ENCODE peak calls at places on chromosomes 2 and 18, in nine cellular contexts. One of them, this sample, is unnamed.

GRCh38 chr18:49869354-49869753 is 56.0 kb upstream of the ACAA2 start:
- DNase-seq in neural crest cell: no peak
- DNase-seq in stimulated activated naive CD8-positive, alpha-beta T cell treated with anti-CD3 and anti-CD28 coated beads, Interleukin-15, Interleukin-2, amounts not matched to agents 100 U/mL and 50 U/mL, for 24 hours: no peak
- DNase-seq in activated CD4-positive, CD25-positive, alpha-beta regulatory T cell treated with anti-CD3 and anti-CD28 coated beads, Interleukin-2, amount 50 U/mL, for 72 hours: no peak
- DNase-seq in T-helper 1 cell: no peak
- DNase-seq in Peyer's patch: no peak
- DNase-seq in IMR-90: no peak
- DNase-seq in SJSA1: no peak
- DNase-seq in NCI-H1436: no peak
- DNase-seq in this sample: no peak

GRCh38 chr2:49241506-49241905 is 87.2 kb upstream of the FSHR start:
- DNase-seq in T-helper 1 cell: no peak
- DNase-seq in NCI-H1436: no peak
- DNase-seq in activated CD4-positive, CD25-positive, alpha-beta regulatory T cell treated with anti-CD3 and anti-CD28 coated beads, Interleukin-2, amount 50 U/mL, for 72 hours: no peak
- DNase-seq in Peyer's patch: no peak
- DNase-seq in IMR-90: peak; percentile 32
- DNase-seq in stimulated activated naive CD8-positive, alpha-beta T cell treated with anti-CD3 and anti-CD28 coated beads, Interleukin-15, Interleukin-2, amounts not matched to agents 100 U/mL and 50 U/mL, for 24 hours: no peak
- DNase-seq in neural crest cell: no peak
- DNase-seq in SJSA1: no peak
- DNase-seq in this sample: no peak

GRCh38 chr18:57077786-57078552 is 68.9 kb upstream of the BOD1L2 start:
- DNase-seq in IMR-90: no peak
- DNase-seq in stimulated activated naive CD8-positive, alpha-beta T cell treated with anti-CD3 and anti-CD28 coated beads, Interleukin-15, Interleukin-2, amounts not matched to agents 100 U/mL and 50 U/mL, for 24 hours: peak; percentile 65
- DNase-seq in SJSA1: no peak
- DNase-seq in Peyer's patch: peak; percentile 54
- DNase-seq in NCI-H1436: peak; percentile 46
- DNase-seq in T-helper 1 cell: no peak
- DNase-seq in neural crest cell: no peak
- DNase-seq in activated CD4-positive, CD25-positive, alpha-beta regulatory T cell treated with anti-CD3 and anti-CD28 coated beads, Interleukin-2, amount 50 U/mL, for 72 hours: peak; percentile 41
- DNase-seq in this sample: no peak

GRCh38 chr2:149586063-149586462 is 1.5 kb downstream of the MMADHC start:
- DNase-seq in neural crest cell: no peak
- DNase-seq in activated CD4-positive, CD25-positive, alpha-beta regulatory T cell treated with anti-CD3 and anti-CD28 coated beads, Interleukin-2, amount 50 U/mL, for 72 hours: no peak
- DNase-seq in SJSA1: no peak
- DNase-seq in stimulated activated naive CD8-positive, alpha-beta T cell treated with anti-CD3 and anti-CD28 coated beads, Interleukin-15, Interleukin-2, amounts not matched to agents 100 U/mL and 50 U/mL, for 24 hours: no peak
- DNase-seq in Peyer's patch: no peak
- DNase-seq in IMR-90: no peak
- DNase-seq in T-helper 1 cell: no peak
- DNase-seq in NCI-H1436: no peak
- DNase-seq in this sample: no peak

GRCh38 chr2:47488870-47489584 is 86.1 kb downstream of the MSH2 start:
- DNase-seq in Peyer's patch: no peak
- DNase-seq in activated CD4-positive, CD25-positive, alpha-beta regulatory T cell treated with anti-CD3 and anti-CD28 coated beads, Interleukin-2, amount 50 U/mL, for 72 hours: no peak
- DNase-seq in SJSA1: peak; percentile 69
- DNase-seq in T-helper 1 cell: no peak
- DNase-seq in stimulated activated naive CD8-positive, alpha-beta T cell treated with anti-CD3 and anti-CD28 coated beads, Interleukin-15, Interleukin-2, amounts not matched to agents 100 U/mL and 50 U/mL, for 24 hours: no peak
- DNase-seq in neural crest cell: no peak
- DNase-seq in NCI-H1436: no peak
- DNase-seq in IMR-90: peak; percentile 92
- DNase-seq in this sample: peak; percentile 66

GRCh38 chr2:166900700-166901099 is 12.4 kb downstream of the XIRP2 start:
- DNase-seq in stimulated activated naive CD8-positive, alpha-beta T cell treated with anti-CD3 and anti-CD28 coated beads, Interleukin-15, Interleukin-2, amounts not matched to agents 100 U/mL and 50 U/mL, for 24 hours: no peak
- DNase-seq in neural crest cell: no peak
- DNase-seq in IMR-90: peak; percentile 29
- DNase-seq in T-helper 1 cell: no peak
- DNase-seq in SJSA1: no peak
- DNase-seq in activated CD4-positive, CD25-positive, alpha-beta regulatory T cell treated with anti-CD3 and anti-CD28 coated beads, Interleukin-2, amount 50 U/mL, for 72 hours: no peak
- DNase-seq in NCI-H1436: no peak
- DNase-seq in Peyer's patch: no peak
- DNase-seq in this sample: no peak

GRCh38 chr2:58047969-58048368 is 1.4 kb downstream of the VRK2 start:
- DNase-seq in IMR-90: no peak
- DNase-seq in NCI-H1436: no peak
- DNase-seq in activated CD4-positive, CD25-positive, alpha-beta regulatory T cell treated with anti-CD3 and anti-CD28 coated beads, Interleukin-2, amount 50 U/mL, for 72 hours: no peak
- DNase-seq in Peyer's patch: no peak
- DNase-seq in SJSA1: no peak
- DNase-seq in stimulated activated naive CD8-positive, alpha-beta T cell treated with anti-CD3 and anti-CD28 coated beads, Interleukin-15, Interleukin-2, amounts not matched to agents 100 U/mL and 50 U/mL, for 24 hours: no peak
- DNase-seq in neural crest cell: no peak
- DNase-seq in T-helper 1 cell: no peak
- DNase-seq in this sample: no peak

GRCh38 chr2:27152102-27152795 is 3.4 kb downstream of the TCF23 start:
- DNase-seq in activated CD4-positive, CD25-positive, alpha-beta regulatory T cell treated with anti-CD3 and anti-CD28 coated beads, Interleukin-2, amount 50 U/mL, for 72 hours: no peak
- DNase-seq in T-helper 1 cell: no peak
- DNase-seq in neural crest cell: no peak
- DNase-seq in Peyer's patch: no peak
- DNase-seq in IMR-90: no peak
- DNase-seq in NCI-H1436: no peak
- DNase-seq in stimulated activated naive CD8-positive, alpha-beta T cell treated with anti-CD3 and anti-CD28 coated beads, Interleukin-15, Interleukin-2, amounts not matched to agents 100 U/mL and 50 U/mL, for 24 hours: no peak
- DNase-seq in SJSA1: no peak
- DNase-seq in this sample: no peak

GRCh38 chr2:68653538-68653982 is 10.2 kb downstream of the PROKR1 start:
- DNase-seq in T-helper 1 cell: no peak
- DNase-seq in IMR-90: peak; percentile 85
- DNase-seq in NCI-H1436: no peak
- DNase-seq in stimulated activated naive CD8-positive, alpha-beta T cell treated with anti-CD3 and anti-CD28 coated beads, Interleukin-15, Interleukin-2, amounts not matched to agents 100 U/mL and 50 U/mL, for 24 hours: peak; percentile 64
- DNase-seq in Peyer's patch: peak; percentile 50
- DNase-seq in SJSA1: peak; percentile 56
- DNase-seq in activated CD4-positive, CD25-positive, alpha-beta regulatory T cell treated with anti-CD3 and anti-CD28 coated beads, Interleukin-2, amount 50 U/mL, for 72 hours: no peak
- DNase-seq in neural crest cell: no peak
- DNase-seq in this sample: peak; percentile 15

GRCh38 chr2:212609499-212609898 is 70.9 kb upstream of the ERBB4 start:
- DNase-seq in T-helper 1 cell: no peak
- DNase-seq in neural crest cell: no peak
- DNase-seq in stimulated activated naive CD8-positive, alpha-beta T cell treated with anti-CD3 and anti-CD28 coated beads, Interleukin-15, Interleukin-2, amounts not matched to agents 100 U/mL and 50 U/mL, for 24 hours: no peak
- DNase-seq in Peyer's patch: no peak
- DNase-seq in NCI-H1436: no peak
- DNase-seq in IMR-90: no peak
- DNase-seq in SJSA1: no peak
- DNase-seq in activated CD4-positive, CD25-positive, alpha-beta regulatory T cell treated with anti-CD3 and anti-CD28 coated beads, Interleukin-2, amount 50 U/mL, for 72 hours: no peak
- DNase-seq in this sample: no peak

GRCh38 chr2:45470531-45470930 is 140.5 kb downstream of the SRBD1 start:
- DNase-seq in SJSA1: no peak
- DNase-seq in neural crest cell: no peak
- DNase-seq in activated CD4-positive, CD25-positive, alpha-beta regulatory T cell treated with anti-CD3 and anti-CD28 coated beads, Interleukin-2, amount 50 U/mL, for 72 hours: no peak
- DNase-seq in stimulated activated naive CD8-positive, alpha-beta T cell treated with anti-CD3 and anti-CD28 coated beads, Interleukin-15, Interleukin-2, amounts not matched to agents 100 U/mL and 50 U/mL, for 24 hours: no peak
- DNase-seq in Peyer's patch: no peak
- DNase-seq in NCI-H1436: no peak
- DNase-seq in IMR-90: no peak
- DNase-seq in T-helper 1 cell: no peak
- DNase-seq in this sample: no peak

GRCh38 chr2:122390406-122390805 is 635.0 kb downstream of the TSN start:
- DNase-seq in NCI-H1436: no peak
- DNase-seq in T-helper 1 cell: no peak
- DNase-seq in activated CD4-positive, CD25-positive, alpha-beta regulatory T cell treated with anti-CD3 and anti-CD28 coated beads, Interleukin-2, amount 50 U/mL, for 72 hours: no peak
- DNase-seq in neural crest cell: no peak
- DNase-seq in SJSA1: no peak
- DNase-seq in Peyer's patch: peak; percentile 59
- DNase-seq in IMR-90: no peak
- DNase-seq in stimulated activated naive CD8-positive, alpha-beta T cell treated with anti-CD3 and anti-CD28 coated beads, Interleukin-15, Interleukin-2, amounts not matched to agents 100 U/mL and 50 U/mL, for 24 hours: no peak
- DNase-seq in this sample: no peak

GRCh38 chr2:7523557-7524210 is 606.5 kb downstream of the RNF144A start:
- DNase-seq in Peyer's patch: no peak
- DNase-seq in neural crest cell: no peak
- DNase-seq in T-helper 1 cell: no peak
- DNase-seq in activated CD4-positive, CD25-positive, alpha-beta regulatory T cell treated with anti-CD3 and anti-CD28 coated beads, Interleukin-2, amount 50 U/mL, for 72 hours: no peak
- DNase-seq in stimulated activated naive CD8-positive, alpha-beta T cell treated with anti-CD3 and anti-CD28 coated beads, Interleukin-15, Interleukin-2, amounts not matched to agents 100 U/mL and 50 U/mL, for 24 hours: no peak
- DNase-seq in NCI-H1436: no peak
- DNase-seq in SJSA1: no peak
- DNase-seq in IMR-90: no peak
- DNase-seq in this sample: no peak